ENCODE peak calls at places on chromosomes 1 and 21, in five cellular contexts. A, U, Y, Q and L are unnamed samples.

GRCh38 chr1:54485417-54485816 is 62.6 kb upstream of the ACOT11 start:
- DNase-seq in A (no peak), U (no peak), Y (no peak), Q (no peak), L (no peak)

GRCh38 chr1:53135735-53136114 is 6.7 kb downstream of the SLC1A7 start:
- DNase-seq in A (peak), U (no peak), Y (no peak), Q (peak), L (peak)

GRCh38 chr1:195894411-195894810 is 713.8 kb downstream of the KCNT2 start:
- DNase-seq in A (peak), U (no peak), Y (no peak), Q (no peak), L (peak)

GRCh38 chr1:160078392-160079195 is 2.7 kb upstream of the KCNJ9 start:
- DNase-seq in A (no peak), U (no peak), Y (peak), Q (no peak), L (peak)

GRCh38 chr1:165279831-165280351 is 76.6 kb downstream of the LMX1A start:
- DNase-seq in A (no peak), U (no peak), Y (no peak), Q (no peak), L (no peak)

GRCh38 chr1:8712413-8713229 is 104.8 kb downstream of the RERE start:
- DNase-seq in A (peak), U (no peak), Y (peak), Q (no peak), L (peak)

GRCh38 chr1:37166005-37166404 is 131.7 kb upstream of the GRIK3 start:
- DNase-seq in A (no peak), U (no peak), Y (no peak), Q (no peak), L (no peak)

GRCh38 chr1:24349891-24350290 is 30.7 kb downstream of the GRHL3 start:
- DNase-seq in A (no peak), U (no peak), Y (no peak), Q (no peak), L (peak)

GRCh38 chr1:119079881-119080280 is 60.6 kb downstream of the WARS2 start:
- DNase-seq in A (no peak), U (no peak), Y (no peak), Q (no peak), L (no peak)

GRCh38 chr1:212669102-212669501 is 30.5 kb downstream of the BATF3 start:
- DNase-seq in A (no peak), U (no peak), Y (peak), Q (no peak), L (no peak)
- TF ChIP-seq CTCF in A (peak), U (peak), Y (peak), Q (no peak), L (peak)

DNA sequence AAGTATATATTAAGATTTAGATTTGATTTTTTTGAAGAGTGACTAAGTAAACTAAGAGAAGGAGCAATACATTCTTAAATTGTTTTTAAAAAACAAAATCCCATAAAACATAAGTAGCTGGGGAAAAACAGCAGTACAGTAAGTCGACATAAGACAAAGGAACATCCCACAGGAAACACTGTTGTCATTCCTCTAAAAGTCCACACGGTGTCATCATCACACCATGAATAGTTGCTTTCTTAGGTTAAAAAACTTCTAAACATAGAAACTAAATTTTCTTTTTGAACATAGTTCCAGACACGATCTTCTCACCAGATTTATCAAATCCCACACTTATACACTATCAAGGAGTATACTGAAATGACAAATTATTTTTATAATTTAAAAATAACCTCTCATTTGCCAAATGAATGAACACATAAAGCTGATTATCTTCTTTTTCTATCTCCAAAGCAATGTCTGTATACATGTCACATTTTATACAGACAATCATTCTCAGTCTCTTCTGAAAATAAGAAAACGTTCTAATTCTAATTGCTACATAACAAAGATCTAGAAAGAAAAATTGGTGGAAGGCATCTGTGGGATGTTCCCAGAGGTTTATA is 15.8 kb downstream of the ODF2L start:
- DNase-seq in A (peak), U (no peak), Y (peak), Q (no peak), L (peak)
- H3K4me3 ChIP-seq in A (no peak), U (no peak), Y (no peak), Q (no peak), L (no peak)

GRCh38 chr1:2528966-2529750 is 905 bp downstream of the HES5 start:
- DNase-seq in A (peak), U (peak), Y (no peak), Q (no peak), L (no peak)
- TF ChIP-seq CTCF in A (peak), U (no peak), Y (no peak), Q (no peak), L (no peak)

DNA sequence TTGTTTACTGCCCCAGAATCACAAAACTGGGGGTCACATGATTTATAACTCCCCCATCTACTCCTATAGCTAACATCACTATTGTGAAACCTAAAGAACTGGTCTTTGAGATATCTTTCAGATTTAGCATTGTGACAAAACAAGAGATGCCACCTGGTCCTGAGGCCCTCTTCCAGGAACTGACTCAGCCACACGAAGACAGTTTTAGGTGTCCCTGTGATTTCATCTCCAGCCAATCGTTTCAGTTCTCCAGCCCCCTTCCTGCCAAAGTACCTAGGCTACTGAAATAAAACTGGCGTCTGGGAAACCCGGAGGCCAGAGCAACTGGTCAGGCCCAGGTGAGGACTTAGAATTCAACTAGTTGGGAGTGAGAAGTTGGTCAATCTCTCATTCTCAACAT is 36.6 kb downstream of the TBX19 start:
- DNase-seq in A (no peak), U (no peak), Y (no peak), Q (no peak), L (no peak)
- H3K4me3 ChIP-seq in A (no peak), U (no peak), Y (no peak), Q (no peak), L (no peak)

GRCh38 chr21:43345046-43345745 is 81.7 kb downstream of the SIK1 start:
- DNase-seq in A (no peak), U (no peak), Y (no peak), Q (no peak), L (no peak)
- TF ChIP-seq CTCF in A (no peak), U (no peak), Y (no peak), Q (no peak), L (no peak)

GRCh38 chr1:244429818-244430217 is 21.9 kb downstream of the ADSS2 start:
- DNase-seq in A (no peak), U (no peak), Y (no peak), Q (no peak), L (no peak)

GRCh38 chr1:244419004-244419403 is 32.7 kb downstream of the ADSS2 start:
- DNase-seq in A (no peak), U (no peak), Y (no peak), Q (no peak), L (no peak)

GRCh38 chr1:244427647-244428046 is 24.1 kb downstream of the ADSS2 start:
- DNase-seq in A (no peak), U (no peak), Y (no peak), Q (no peak), L (no peak)

GRCh38 chr1:244422174-244422573 is 29.5 kb downstream of the ADSS2 start:
- DNase-seq in A (no peak), U (no peak), Y (no peak), Q (no peak), L (no peak)

GRCh38 chr1:244424649-244425334 is 26.9 kb downstream of the ADSS2 start:
- DNase-seq in A (no peak), U (no peak), Y (no peak), Q (no peak), L (no peak)
- H3K4me3 ChIP-seq in A (no peak), U (no peak), Y (no peak), Q (no peak), L (no peak)